ENCODE peak calls at places on chromosomes 7 and 10, in five cellular contexts. R is SJSA1, M is hepatocyte, L is testis, E is right lobe of liver. K is an unnamed sample. For H3K4me1, the result is how much of the 10 kb centered on the place peaks cover.

GRCh38 chr10:11218395-11218794 is 200.7 kb downstream of the CELF2 start:
- DNase-seq in R (no peak), E (no peak), L (no peak), M (no peak), K (no peak)

GRCh38 chr10:77236700-77237099 is 400.9 kb downstream of the KCNMA1 start:
- DNase-seq in M (no peak), L (no peak), E (no peak), R (no peak), K (no peak)

GRCh38 chr7:121744319-121744718 is 128.6 kb upstream of the PTPRZ1 start:
- DNase-seq in R (no peak), L (no peak), E (no peak), M (no peak), K (no peak)

GRCh38 chr10:116007256-116007891 is 265.6 kb downstream of the GFRA1 start:
- DNase-seq in R (no peak), L (no peak), M (no peak), E (no peak), K (no peak)

GRCh38 chr10:36494386-36494785 is 631.0 kb upstream of the ANKRD30A start:
- DNase-seq in R (peak), M (peak), E (no peak), L (no peak), K (no peak)

GRCh38 chr10:71217266-71218045 is 5.1 kb downstream of the UNC5B start:
- DNase-seq in E (no peak), L (peak), M (peak), R (no peak), K (peak)

GRCh38 chr7:6430271-6430940 is 17.3 kb downstream of the DAGLB start:
- DNase-seq in M (no peak), R (no peak), E (no peak), L (no peak), K (no peak)

GRCh38 chr10:131816941-131817700 is 83.7 kb upstream of the PPP2R2D start:
- DNase-seq in M (no peak), R (no peak), L (peak), E (no peak), K (no peak)

GRCh38 chr7:151665363-151665762 is 145.7 kb upstream of the RHEB start:
- DNase-seq in R (no peak), E (no peak), M (peak), L (peak), K (peak)

GRCh38 chr10:42866115-42866995 is 83.8 kb downstream of the BMS1 start:
- DNase-seq in M (peak), L (peak), E (peak), R (peak), K (peak)

GRCh38 chr10:13978844-13979227 is 351.9 kb downstream of the FRMD4A start:
- DNase-seq in R (no peak), L (no peak), E (no peak), M (no peak), K (no peak)

GRCh38 chr7:22601028-22601795 is 101.2 kb upstream of the STEAP1B start:
- DNase-seq in E (no peak), L (no peak), M (no peak), R (no peak), K (no peak)

GRCh38 chr7:74093671-74094223 is 10.1 kb downstream of the LIMK1 start:
- DNase-seq in E (peak), M (no peak), R (peak), L (no peak), K (no peak)

GRCh38 chr10:119680050-119680449 is 28.9 kb downstream of the BAG3 start:
- DNase-seq in R (peak), L (no peak), M (no peak), E (no peak), K (no peak)

GRCh38 chr10:47297796-47298540 is 2.0 kb upstream of the GDF10 start:
- DNase-seq in L (no peak), E (peak), M (no peak), R (no peak), K (no peak)

GRCh38 chr7:158357898-158358821 is 229.5 kb downstream of the PTPRN2 start:
- DNase-seq in R (no peak), L (peak), E (no peak), M (no peak), K (no peak)

GRCh38 chr7:116236020-116236630 is 25.8 kb downstream of the TES start:
- DNase-seq in L (peak), M (peak), E (no peak), R (peak), K (peak)

GRCh38 chr7:99024066-99024465 is 119.8 kb downstream of the SMURF1 start:
- DNase-seq in E (no peak), L (no peak), M (no peak), R (no peak), K (no peak)

GRCh38 chr10:110600487-110601101 is 33.1 kb downstream of the SMC3 start:
- DNase-seq in E (no peak), R (peak), L (peak), M (peak), K (no peak)

GRCh38 chr7:52365349-52365748 is 670.1 kb upstream of the POM121L12 start:
- DNase-seq in L (no peak), M (no peak), R (no peak), E (peak), K (no peak)

GRCh38 chr7:142807855-142808460 is 37.2 kb downstream of the PRSS2 start:
- DNase-seq in M (no peak), E (no peak), R (no peak), L (no peak), K (no peak)

DNA sequence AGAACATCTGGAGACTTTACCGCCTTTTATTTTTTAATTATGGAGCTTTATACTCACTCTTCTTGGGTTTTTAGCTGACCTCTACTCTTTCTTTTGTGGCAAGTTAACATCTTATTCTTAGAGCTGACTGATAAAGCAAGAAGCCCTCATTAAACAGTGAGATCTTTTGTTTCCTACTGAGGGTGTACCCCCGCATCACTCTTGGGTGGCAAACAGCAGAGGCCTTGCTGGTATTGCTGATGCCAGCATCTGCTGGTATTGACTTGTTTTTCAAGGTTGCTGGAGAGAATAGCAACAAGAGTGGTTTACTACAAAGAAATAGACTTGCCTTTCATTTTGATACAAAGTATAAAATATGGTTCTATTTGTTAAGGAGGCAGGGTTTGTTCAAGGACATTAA is 154.7 kb downstream of the ARID5B start:
- DNase-seq in L (peak), M (no peak), R (no peak), E (no peak), K (no peak)
- H3K4me3 ChIP-seq in L (no peak), M (no peak), R (no peak), E (no peak), K (no peak)

DNA sequence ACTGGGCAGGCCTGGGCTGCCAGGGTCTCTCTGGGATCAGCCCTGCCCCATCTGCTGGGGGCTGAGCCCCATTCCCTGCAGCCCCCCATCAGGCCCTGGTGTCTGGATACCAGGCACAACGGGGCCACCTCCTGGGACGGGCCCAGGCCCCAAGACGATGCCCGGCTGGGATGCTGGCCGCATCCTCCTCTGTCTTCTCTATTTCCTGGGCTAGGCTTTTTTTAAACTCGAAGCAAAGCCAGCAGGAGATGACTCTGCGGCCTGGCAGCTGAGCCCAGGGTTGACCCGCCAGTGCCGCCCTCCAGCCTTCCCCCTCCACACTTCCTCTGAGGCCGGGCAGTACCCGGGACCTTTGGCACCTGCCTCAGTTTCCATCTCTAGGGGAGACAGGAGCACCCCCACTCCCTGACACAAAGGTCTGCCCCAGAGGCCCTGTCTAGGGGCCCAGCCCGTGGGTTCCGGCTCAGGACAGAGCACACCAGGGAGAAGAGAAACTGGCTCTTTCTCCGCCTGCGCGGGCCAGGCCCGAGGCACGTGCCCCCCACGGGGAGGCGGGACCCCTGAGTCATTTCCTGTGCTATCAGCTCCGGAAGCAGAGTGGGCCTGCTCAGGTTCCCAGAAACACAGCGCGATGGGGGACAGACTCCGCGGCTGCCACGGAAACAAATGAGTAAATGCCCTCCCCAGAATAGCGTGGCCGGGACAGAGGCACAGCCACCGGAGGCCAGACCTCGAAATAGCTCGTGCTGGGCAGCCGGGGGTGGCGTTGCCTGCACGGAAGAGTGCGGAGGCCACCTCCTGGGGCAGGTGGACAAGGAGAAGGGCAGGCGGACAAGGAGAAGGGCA is 84.6 kb upstream of the PDGFA start:
- DNase-seq in E (peak), L (peak), R (peak), M (no peak), K (peak)
- H3K4me1 ChIP-seq in E (under half), L (under half), R (under half), M (under half), K (under half)

GRCh38 chr10:97715259-97715874 is 1.8 kb downstream of the MARVELD1 start:
- DNase-seq in R (no peak), M (no peak), L (no peak), E (peak), K (no peak)
- H3K27ac ChIP-seq in R (no peak), M (peak), L (peak), E (no peak), K (peak)

GRCh38 chr7:8434290-8435002 is 1.0 kb downstream of the NXPH1 start:
- DNase-seq in R (no peak), E (peak), M (no peak), L (no peak), K (no peak)

GRCh38 chr7:8436965-8437364 is 3.6 kb downstream of the NXPH1 start:
- DNase-seq in L (peak), R (no peak), E (peak), M (peak), K (no peak)

GRCh38 chr7:8433477-8434289 is at the start of gene NXPH1:
- DNase-seq in L (peak), R (no peak), M (peak), E (peak), K (no peak)

GRCh38 chr7:8435597-8436243 is 2.3 kb downstream of the NXPH1 start:
- DNase-seq in E (no peak), L (no peak), M (no peak), R (no peak), K (no peak)

DNA sequence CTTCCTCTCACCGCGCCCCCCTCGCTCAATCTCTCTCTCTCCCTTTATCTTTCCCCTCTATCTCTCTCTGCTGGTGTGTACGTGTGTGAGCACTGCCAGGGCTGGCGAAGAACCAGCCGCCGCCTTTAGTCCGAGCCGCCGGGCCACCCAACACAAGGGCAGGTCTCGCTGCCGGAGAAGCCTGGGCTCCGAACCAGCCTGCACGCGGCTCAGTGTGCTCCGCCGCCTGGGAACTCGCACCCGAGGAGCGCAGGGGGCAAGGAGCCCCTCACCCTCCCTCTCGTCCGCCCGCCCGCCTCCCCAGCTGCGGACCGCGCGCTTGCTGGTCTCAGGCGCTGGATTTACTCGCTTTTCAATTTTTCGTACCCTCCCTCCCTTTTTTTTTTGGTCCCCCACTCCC is 1.7 kb downstream of the NXPH1 start:
- DNase-seq in E (no peak), R (no peak), M (no peak), L (no peak), K (no peak)
- H3K4me3 ChIP-seq in E (no peak), R (no peak), M (no peak), L (no peak), K (no peak)

GRCh38 chr10:113128450-113129105 is 178.5 kb downstream of the TCF7L2 start:
- DNase-seq in L (no peak), E (no peak), R (no peak), M (no peak), K (no peak)

GRCh38 chr10:113129117-113129516 is 179.1 kb downstream of the TCF7L2 start:
- DNase-seq in R (no peak), M (no peak), E (no peak), L (no peak), K (no peak)

GRCh38 chr10:113132651-113133088 is 182.6 kb downstream of the TCF7L2 start:
- DNase-seq in R (peak), E (no peak), L (no peak), M (no peak), K (no peak)

GRCh38 chr10:113133497-113133896 is 183.4 kb downstream of the TCF7L2 start:
- DNase-seq in E (no peak), L (no peak), R (peak), M (no peak), K (no peak)

DNA sequence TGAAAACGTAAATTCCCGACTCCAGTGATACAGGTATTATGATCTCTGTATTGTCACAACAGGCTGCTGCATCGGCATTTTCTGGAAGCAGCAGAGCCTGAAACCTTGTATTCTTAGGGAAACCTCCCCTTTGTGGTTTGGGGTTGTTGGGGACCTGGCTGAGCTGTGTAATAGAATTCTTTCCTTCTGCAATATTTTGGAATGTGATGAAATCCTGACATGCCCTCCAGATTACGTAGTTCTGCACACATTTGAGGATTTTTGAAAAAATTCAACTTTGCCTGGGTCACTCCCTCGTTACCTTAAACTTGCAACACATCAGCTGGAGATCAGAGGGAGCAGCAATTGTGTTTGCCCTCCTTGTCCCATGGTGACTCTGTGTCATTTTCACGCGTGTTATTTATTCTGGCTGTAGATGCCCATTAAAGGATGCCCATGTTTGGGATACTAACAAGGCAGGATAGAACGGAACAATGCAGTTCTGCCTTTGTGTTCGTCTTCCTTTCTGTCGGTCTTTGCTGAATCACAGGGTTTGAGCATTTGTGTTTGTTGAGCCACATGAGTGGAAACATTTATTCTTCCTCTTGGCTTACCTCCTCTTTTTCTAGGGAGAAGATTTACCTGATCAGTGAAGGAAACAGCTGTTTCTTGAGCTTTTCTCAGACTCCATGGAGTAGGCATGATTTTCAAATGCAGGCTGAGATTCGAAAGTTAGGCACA is 181.7 kb downstream of the TCF7L2 start:
- DNase-seq in L (no peak), M (no peak), E (no peak), R (peak), K (peak)
- H3K4me1 ChIP-seq in L (under half), M (under half), E (under half), R (half or more), K (under half)

GRCh38 chr7:43565786-43566185 is 17.1 kb upstream of the STK17A start:
- DNase-seq in R (peak), E (no peak), M (no peak), L (no peak), K (no peak)

GRCh38 chr7:43559171-43559938 is 23.6 kb upstream of the STK17A start:
- DNase-seq in M (no peak), R (no peak), L (no peak), E (no peak), K (no peak)

GRCh38 chr7:43560742-43561330 is 22.1 kb upstream of the STK17A start:
- DNase-seq in E (no peak), M (no peak), R (no peak), L (no peak), K (no peak)

GRCh38 chr7:43559939-43560335 is 23.0 kb upstream of the STK17A start:
- DNase-seq in L (no peak), E (no peak), M (no peak), R (no peak), K (no peak)

DNA sequence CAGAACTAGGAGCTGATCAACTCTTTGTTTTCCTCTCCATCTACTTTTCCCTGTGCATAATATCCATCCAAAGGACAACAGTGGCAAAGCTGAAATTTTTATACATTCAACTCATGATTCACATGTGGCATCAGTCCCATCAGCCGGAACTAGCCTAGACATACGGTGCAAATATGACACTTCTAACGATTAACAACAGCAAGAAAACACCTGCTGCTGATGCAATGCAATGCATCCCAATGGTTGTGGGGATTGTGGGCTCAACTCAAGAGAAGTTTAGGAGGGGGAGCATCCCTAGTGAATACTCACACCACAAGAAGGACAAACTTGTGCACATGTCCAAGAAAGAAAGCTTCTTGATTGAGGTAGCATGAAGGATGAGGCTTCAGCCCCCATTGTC is 20.5 kb upstream of the STK17A start:
- DNase-seq in E (no peak), L (no peak), M (no peak), R (no peak), K (no peak)
- H3K27ac ChIP-seq in E (no peak), L (no peak), M (no peak), R (no peak), K (no peak)

K was measured in right cardiac atrium.